ENCODE peak calls at places on chromosomes 12 and 14, in eight cellular contexts. One of them, this sample, is unnamed.

GRCh38 chr12:24409868-24410267 is 460.4 kb upstream of the SOX5 start:
- DNase-seq in testis: no peak
- DNase-seq in CD8-positive, alpha-beta T cell: no peak
- DNase-seq in OCI-LY7: no peak
- DNase-seq in tibial artery: no peak
- DNase-seq in psoas muscle: no peak
- DNase-seq in PC-3: no peak
- DNase-seq in fibroblast of lung: no peak
- DNase-seq in this sample: no peak

GRCh38 chr14:56754966-56755365 is 55.3 kb downstream of the OTX2 start:
- DNase-seq in testis: no peak
- DNase-seq in CD8-positive, alpha-beta T cell: no peak
- DNase-seq in OCI-LY7: no peak
- DNase-seq in tibial artery: no peak
- DNase-seq in psoas muscle: no peak
- DNase-seq in PC-3: no peak
- DNase-seq in fibroblast of lung: no peak
- DNase-seq in this sample: no peak

GRCh38 chr12:109697877-109698468 is 15.7 kb upstream of the FAM222A start:
- DNase-seq in testis: no peak
- DNase-seq in CD8-positive, alpha-beta T cell: no peak
- DNase-seq in OCI-LY7: no peak
- DNase-seq in tibial artery: no peak
- DNase-seq in psoas muscle: peak; percentile 85
- DNase-seq in PC-3: no peak
- DNase-seq in fibroblast of lung: no peak
- DNase-seq in this sample: no peak

GRCh38 chr12:2540535-2540941 is 254.2 kb upstream of the FKBP4 start:
- DNase-seq in testis: no peak
- DNase-seq in CD8-positive, alpha-beta T cell: no peak
- DNase-seq in OCI-LY7: no peak
- DNase-seq in tibial artery: no peak
- DNase-seq in psoas muscle: no peak
- DNase-seq in PC-3: no peak
- DNase-seq in fibroblast of lung: no peak
- DNase-seq in this sample: no peak

GRCh38 chr12:112979281-112979680 is 962 bp downstream of the OAS2 start:
- DNase-seq in testis: no peak
- DNase-seq in CD8-positive, alpha-beta T cell: peak; percentile 27
- DNase-seq in OCI-LY7: peak; percentile 72
- DNase-seq in tibial artery: peak; percentile 35
- DNase-seq in psoas muscle: no peak
- DNase-seq in PC-3: peak; percentile 5
- DNase-seq in fibroblast of lung: no peak
- DNase-seq in this sample: peak; percentile 50

GRCh38 chr12:105738036-105738435 is 400.7 kb downstream of the NUAK1 start:
- DNase-seq in testis: no peak
- DNase-seq in CD8-positive, alpha-beta T cell: no peak
- DNase-seq in OCI-LY7: no peak
- DNase-seq in tibial artery: peak; percentile 55
- DNase-seq in psoas muscle: no peak
- DNase-seq in PC-3: no peak
- DNase-seq in fibroblast of lung: peak; percentile 68
- DNase-seq in this sample: no peak

GRCh38 chr12:4044101-4044500 is 170.9 kb upstream of the PARP11 start:
- DNase-seq in testis: no peak
- DNase-seq in CD8-positive, alpha-beta T cell: no peak
- DNase-seq in OCI-LY7: no peak
- DNase-seq in tibial artery: no peak
- DNase-seq in psoas muscle: no peak
- DNase-seq in PC-3: no peak
- DNase-seq in fibroblast of lung: no peak
- DNase-seq in this sample: no peak

GRCh38 chr14:96225745-96226151 is 21.1 kb downstream of the BDKRB2 start:
- DNase-seq in testis: no peak
- DNase-seq in CD8-positive, alpha-beta T cell: no peak
- DNase-seq in OCI-LY7: no peak
- DNase-seq in tibial artery: no peak
- DNase-seq in psoas muscle: no peak
- DNase-seq in PC-3: peak; percentile 62
- DNase-seq in fibroblast of lung: peak; percentile 83
- DNase-seq in this sample: peak; percentile 73

GRCh38 chr12:110198386-110198785 is 74.2 kb downstream of the IFT81 start:
- DNase-seq in testis: no peak
- DNase-seq in CD8-positive, alpha-beta T cell: no peak
- DNase-seq in OCI-LY7: no peak
- DNase-seq in tibial artery: no peak
- DNase-seq in psoas muscle: no peak
- DNase-seq in PC-3: no peak
- DNase-seq in fibroblast of lung: peak; percentile 49
- DNase-seq in this sample: no peak

GRCh38 chr14:90721619-90722305 is 94.5 kb downstream of the TTC7B start:
- DNase-seq in testis: no peak
- DNase-seq in CD8-positive, alpha-beta T cell: no peak
- DNase-seq in OCI-LY7: no peak
- DNase-seq in tibial artery: no peak
- DNase-seq in psoas muscle: no peak
- DNase-seq in PC-3: peak; percentile 50
- DNase-seq in fibroblast of lung: peak; percentile 79
- DNase-seq in this sample: peak; percentile 27

GRCh38 chr12:104462931-104463339 is 6.2 kb downstream of the CHST11 start:
- DNase-seq in testis: no peak
- DNase-seq in CD8-positive, alpha-beta T cell: peak; percentile 59
- DNase-seq in OCI-LY7: peak; percentile 65
- DNase-seq in tibial artery: no peak
- DNase-seq in psoas muscle: no peak
- DNase-seq in PC-3: no peak
- DNase-seq in fibroblast of lung: no peak
- DNase-seq in this sample: no peak

GRCh38 chr14:69531135-69531534 is 43.5 kb downstream of the CCDC177 start:
- DNase-seq in testis: no peak
- DNase-seq in CD8-positive, alpha-beta T cell: no peak
- DNase-seq in OCI-LY7: no peak
- DNase-seq in tibial artery: no peak
- DNase-seq in psoas muscle: no peak
- DNase-seq in PC-3: no peak
- DNase-seq in fibroblast of lung: no peak
- DNase-seq in this sample: no peak

GRCh38 chr12:13373131-13373530 is 176.6 kb downstream of the EMP1 start:
- DNase-seq in testis: no peak
- DNase-seq in CD8-positive, alpha-beta T cell: no peak
- DNase-seq in OCI-LY7: no peak
- DNase-seq in tibial artery: no peak
- DNase-seq in psoas muscle: no peak
- DNase-seq in PC-3: no peak
- DNase-seq in fibroblast of lung: no peak
- DNase-seq in this sample: no peak

GRCh38 chr12:45279916-45280547 is 64.1 kb downstream of the ANO6 start:
- DNase-seq in testis: no peak
- DNase-seq in CD8-positive, alpha-beta T cell: no peak
- DNase-seq in OCI-LY7: no peak
- DNase-seq in tibial artery: no peak
- DNase-seq in psoas muscle: no peak
- DNase-seq in PC-3: no peak
- DNase-seq in fibroblast of lung: no peak
- DNase-seq in this sample: no peak

GRCh38 chr14:101216725-101217463 is 313.4 kb upstream of the RTL1 start:
- DNase-seq in testis: peak; percentile 38
- DNase-seq in CD8-positive, alpha-beta T cell: no peak
- DNase-seq in OCI-LY7: no peak
- DNase-seq in tibial artery: no peak
- DNase-seq in psoas muscle: peak; percentile 5
- DNase-seq in PC-3: no peak
- DNase-seq in fibroblast of lung: no peak
- DNase-seq in this sample: no peak

GRCh38 chr14:49853158-49853477 is 530 bp upstream of the NEMF start:
- DNase-seq in testis: no peak
- DNase-seq in CD8-positive, alpha-beta T cell: no peak
- DNase-seq in OCI-LY7: no peak
- DNase-seq in tibial artery: no peak
- DNase-seq in psoas muscle: no peak
- DNase-seq in PC-3: no peak
- DNase-seq in fibroblast of lung: peak; percentile 3
- DNase-seq in this sample: no peak

GRCh38 chr12:16685107-16685506 is 79.1 kb upstream of the LMO3 start:
- DNase-seq in testis: no peak
- DNase-seq in CD8-positive, alpha-beta T cell: no peak
- DNase-seq in OCI-LY7: no peak
- DNase-seq in tibial artery: no peak
- DNase-seq in psoas muscle: no peak
- DNase-seq in PC-3: peak; percentile 20
- DNase-seq in fibroblast of lung: no peak
- DNase-seq in this sample: peak; percentile 15

GRCh38 chr14:28382460-28383220 is 383.9 kb upstream of the FOXG1 start:
- DNase-seq in testis: no peak
- DNase-seq in CD8-positive, alpha-beta T cell: no peak
- DNase-seq in OCI-LY7: no peak
- DNase-seq in tibial artery: no peak
- DNase-seq in psoas muscle: no peak
- DNase-seq in PC-3: peak; percentile 96
- DNase-seq in fibroblast of lung: peak; percentile 92
- DNase-seq in this sample: peak; percentile 94

GRCh38 chr12:10190558-10191388 is 11.9 kb downstream of the TMEM52B start:
- DNase-seq in testis: peak; percentile 59
- DNase-seq in CD8-positive, alpha-beta T cell: peak; percentile 49
- DNase-seq in OCI-LY7: peak; percentile 86
- DNase-seq in tibial artery: peak; percentile 56
- DNase-seq in psoas muscle: peak; percentile 61
- DNase-seq in PC-3: peak; percentile 82
- DNase-seq in fibroblast of lung: peak; percentile 57
- DNase-seq in this sample: peak; percentile 66

DNA sequence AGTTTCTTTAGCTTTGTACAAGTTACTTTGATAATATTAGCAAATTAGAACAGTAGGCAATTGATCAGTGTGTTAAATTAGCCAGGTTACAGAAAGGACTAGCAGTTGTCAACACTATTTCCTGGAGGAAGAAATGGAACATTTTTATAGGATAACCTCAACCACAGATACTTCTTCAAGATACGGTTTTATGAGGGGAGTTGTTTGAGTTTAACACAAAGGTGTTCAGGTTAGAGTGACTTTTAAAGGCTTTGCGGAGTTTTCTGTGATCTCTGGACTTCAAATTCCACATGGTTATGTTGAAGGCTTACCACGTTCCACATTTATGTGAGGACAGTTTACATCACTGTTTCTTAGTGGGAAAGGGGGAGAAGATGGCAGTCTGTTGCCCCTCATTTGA is 19.3 kb downstream of the YARS2 start:
- DNase-seq in testis: no peak
- DNase-seq in CD8-positive, alpha-beta T cell: no peak
- DNase-seq in OCI-LY7: no peak
- DNase-seq in tibial artery: no peak
- DNase-seq in psoas muscle: no peak
- DNase-seq in PC-3: no peak
- DNase-seq in fibroblast of lung: no peak
- DNase-seq in this sample: no peak
- H3K36me3 ChIP-seq in testis: no peaks in the 10 kb centered on the region
- H3K36me3 ChIP-seq in CD8-positive, alpha-beta T cell: peaks cover 17% of the 10 kb centered on the region
- H3K36me3 ChIP-seq in OCI-LY7: peaks cover 94% of the 10 kb centered on the region
- H3K36me3 ChIP-seq in tibial artery: peaks cover 68% of the 10 kb centered on the region
- H3K36me3 ChIP-seq in psoas muscle: peaks cover 100% of the 10 kb centered on the region
- H3K36me3 ChIP-seq in PC-3: peaks cover 36% of the 10 kb centered on the region
- H3K36me3 ChIP-seq in fibroblast of lung: peaks cover 3% of the 10 kb centered on the region
- H3K36me3 ChIP-seq in this sample: peaks cover 4% of the 10 kb centered on the region

DNA sequence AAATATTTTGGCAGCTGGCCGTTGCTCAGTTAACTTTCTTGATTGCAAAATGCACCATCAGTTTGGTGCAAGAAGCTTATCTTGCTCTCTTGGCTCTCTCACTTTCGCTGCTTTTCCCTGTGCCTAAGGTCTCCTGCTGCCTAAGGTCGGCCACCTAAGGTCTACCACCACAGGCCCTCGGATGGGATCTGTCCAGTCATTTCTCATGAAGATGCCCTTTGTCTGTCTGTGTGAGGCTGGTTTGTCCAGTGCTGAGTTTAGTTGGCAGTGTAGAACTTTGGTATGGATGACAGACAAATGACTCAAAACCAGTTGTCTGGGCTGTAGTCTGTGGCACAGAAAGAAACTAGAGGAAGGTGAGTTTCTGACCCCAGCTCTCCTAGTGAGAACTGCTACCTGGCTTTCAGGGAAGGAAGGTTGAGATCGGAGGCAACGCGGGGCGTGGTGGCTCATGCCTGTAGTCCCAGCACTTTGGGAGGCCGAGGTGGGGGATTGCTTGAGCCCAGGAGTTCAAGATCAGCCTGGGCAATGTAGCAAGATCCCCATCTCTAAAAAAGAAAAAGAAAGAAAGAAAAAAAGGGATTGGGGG is 2.6 kb downstream of the MLXIP start:
- DNase-seq in testis: no peak
- DNase-seq in CD8-positive, alpha-beta T cell: no peak
- DNase-seq in OCI-LY7: no peak
- DNase-seq in tibial artery: no peak
- DNase-seq in psoas muscle: no peak
- DNase-seq in PC-3: peak; percentile 92
- DNase-seq in fibroblast of lung: peak; percentile 62
- DNase-seq in this sample: peak; percentile 89
- H3K4me3 ChIP-seq in testis: no peak overlapping the region
- H3K4me3 ChIP-seq in CD8-positive, alpha-beta T cell: peak overlapping the region; percentile 68
- H3K4me3 ChIP-seq in OCI-LY7: peak overlapping the region; percentile 96
- H3K4me3 ChIP-seq in tibial artery: peak overlapping the region; percentile 70
- H3K4me3 ChIP-seq in psoas muscle: peak overlapping the region; percentile 97
- H3K4me3 ChIP-seq in PC-3: peak overlapping the region; percentile 81
- H3K4me3 ChIP-seq in fibroblast of lung: peak overlapping the region; percentile 74
- H3K4me3 ChIP-seq in this sample: peak overlapping the region; percentile 56

DNA sequence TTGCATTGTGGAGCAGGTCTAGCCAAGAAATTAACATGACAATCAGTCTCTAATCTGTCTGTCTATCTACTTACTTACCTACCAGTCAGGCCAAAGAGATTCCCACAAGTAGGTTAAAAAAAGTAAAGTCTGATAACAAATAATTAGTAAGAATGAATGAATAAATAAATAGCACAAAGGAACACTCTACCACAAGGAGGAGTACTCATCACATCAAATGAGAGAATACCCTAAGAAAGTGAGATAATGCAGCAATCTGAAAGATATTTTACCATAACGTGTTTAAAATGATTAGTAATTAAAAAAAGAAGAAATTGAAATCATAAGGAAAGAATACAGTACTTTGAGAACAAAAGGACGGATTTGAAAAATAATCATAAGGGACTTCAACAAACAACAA is 187.2 kb downstream of the SYNE2 start:
- DNase-seq in testis: no peak
- DNase-seq in CD8-positive, alpha-beta T cell: no peak
- DNase-seq in OCI-LY7: no peak
- DNase-seq in tibial artery: no peak
- DNase-seq in psoas muscle: no peak
- DNase-seq in PC-3: peak; percentile 37
- DNase-seq in fibroblast of lung: peak; percentile 10
- DNase-seq in this sample: peak; percentile 29
- TF ChIP-seq CTCF in testis: peak; percentile 23
- TF ChIP-seq CTCF in CD8-positive, alpha-beta T cell: no peak
- TF ChIP-seq CTCF in OCI-LY7: peak; percentile 29
- TF ChIP-seq CTCF in tibial artery: no peak
- TF ChIP-seq CTCF in psoas muscle: no peak
- TF ChIP-seq CTCF in PC-3: peak; percentile 76
- TF ChIP-seq CTCF in fibroblast of lung: peak; percentile 42
- TF ChIP-seq CTCF in this sample: no peak

DNA sequence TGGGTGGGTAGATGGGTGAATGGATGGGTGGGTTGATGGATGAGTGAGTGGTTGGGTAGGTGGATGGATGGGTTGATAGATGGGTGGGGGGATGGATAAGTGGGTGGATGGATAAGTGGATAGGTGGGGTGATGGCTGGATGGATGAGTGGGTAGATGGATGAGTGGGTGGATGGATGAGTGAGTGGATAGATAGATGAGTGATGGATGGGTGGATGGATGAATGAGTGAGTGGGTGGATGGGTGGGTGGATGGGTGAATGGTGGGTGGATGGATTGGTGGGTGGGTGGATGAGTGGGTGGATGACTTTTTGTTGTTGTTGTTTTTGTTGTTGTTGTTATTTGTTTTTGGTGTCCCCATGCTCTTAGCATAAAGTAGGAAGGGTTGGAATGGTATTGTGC is 45.5 kb downstream of the TBX5 start:
- DNase-seq in testis: no peak
- DNase-seq in CD8-positive, alpha-beta T cell: no peak
- DNase-seq in OCI-LY7: no peak
- DNase-seq in tibial artery: no peak
- DNase-seq in psoas muscle: no peak
- DNase-seq in PC-3: no peak
- DNase-seq in fibroblast of lung: no peak
- DNase-seq in this sample: no peak
- H3K36me3 ChIP-seq in testis: no peaks in the 10 kb centered on the region
- H3K36me3 ChIP-seq in CD8-positive, alpha-beta T cell: no peaks in the 10 kb centered on the region
- H3K36me3 ChIP-seq in OCI-LY7: no peaks in the 10 kb centered on the region
- H3K36me3 ChIP-seq in tibial artery: no peaks in the 10 kb centered on the region
- H3K36me3 ChIP-seq in psoas muscle: no peaks in the 10 kb centered on the region
- H3K36me3 ChIP-seq in PC-3: no peaks in the 10 kb centered on the region
- H3K36me3 ChIP-seq in fibroblast of lung: peaks cover 17% of the 10 kb centered on the region
- H3K36me3 ChIP-seq in this sample: no peaks in the 10 kb centered on the region